ENCODE peak calls at places on chromosomes 13 and 19, in five cellular contexts. V is uterus, M is C1 segment of cervical spinal cord, S is globus pallidus, G is tibial artery. D is an unnamed sample.

GRCh38 chr13:107864543-107865460 is 350.5 kb downstream of the LIG4 start:
- DNase-seq in S (peak), M (no peak), V (no peak), G (no peak), D (no peak)

GRCh38 chr19:28618504-28618903 is 594.4 kb downstream of the UQCRFS1 start:
- DNase-seq in V (no peak), M (no peak), S (no peak), G (no peak), D (no peak)

GRCh38 chr19:50567052-50567841 is 988 bp downstream of the LRRC4B start:
- DNase-seq in M (peak), S (peak), G (no peak), V (no peak), D (no peak)

GRCh38 chr19:44607049-44607448 is 6.3 kb upstream of the IGSF23 start:
- DNase-seq in M (no peak), G (no peak), V (no peak), S (no peak), D (no peak)

GRCh38 chr13:73103238-73103637 is 44.4 kb downstream of the KLF5 start:
- DNase-seq in S (no peak), G (no peak), M (no peak), V (no peak), D (no peak)

GRCh38 chr13:50481936-50482335 is 361.6 kb downstream of the DLEU7 start:
- DNase-seq in M (no peak), G (no peak), V (no peak), S (no peak), D (no peak)

GRCh38 chr19:7115721-7116120 is 46.2 kb downstream of the ZNF557 start:
- DNase-seq in M (peak), S (peak), G (no peak), V (no peak), D (peak)

GRCh38 chr19:16337809-16338469 is 13.3 kb downstream of the KLF2 start:
- DNase-seq in S (no peak), G (no peak), M (no peak), V (no peak), D (no peak)

GRCh38 chr13:80547885-80548284 is 207.0 kb upstream of the SPRY2 start:
- DNase-seq in S (no peak), G (no peak), V (no peak), M (no peak), D (no peak)

GRCh38 chr19:53538378-53539109 is 599 bp downstream of the ZNF331 start:
- DNase-seq in G (no peak), V (no peak), S (no peak), M (no peak), D (no peak)

GRCh38 chr13:102983496-102983895 is 82.7 kb downstream of the SLC10A2 start:
- DNase-seq in V (no peak), M (no peak), S (no peak), G (no peak), D (no peak)

GRCh38 chr13:99312493-99312883 is 5.3 kb upstream of the GPR183 start:
- DNase-seq in V (peak), S (peak), M (peak), G (peak), D (peak)

GRCh38 chr19:33171916-33172359 is 22.2 kb upstream of the LRP3 start:
- DNase-seq in M (no peak), G (no peak), S (no peak), V (no peak), D (no peak)

GRCh38 chr19:46202872-46203860 is 26.4 kb upstream of the IGFL1 start:
- DNase-seq in S (peak), M (no peak), G (no peak), V (no peak), D (no peak)

GRCh38 chr13:100388923-100389322 is 199.7 kb downstream of the GGACT start:
- DNase-seq in S (no peak), M (no peak), G (no peak), V (no peak), D (no peak)

GRCh38 chr13:80070024-80070703 is 270.8 kb downstream of the SPRY2 start:
- DNase-seq in V (no peak), G (no peak), S (no peak), M (no peak), D (no peak)

GRCh38 chr13:99265823-99266426 is 7.7 kb upstream of the GPR18 start:
- DNase-seq in M (no peak), S (peak), G (no peak), V (no peak), D (no peak)

GRCh38 chr19:3604227-3604986 is 2.3 kb downstream of the TBXA2R start:
- DNase-seq in S (no peak), M (no peak), G (peak), V (no peak), D (no peak)

GRCh38 chr13:112820318-112820717 is 130.5 kb downstream of the ATP11A start:
- DNase-seq in M (no peak), V (no peak), S (no peak), G (peak), D (no peak)

GRCh38 chr19:11693505-11694499 is 44.9 kb downstream of the ZNF823 start:
- DNase-seq in M (no peak), V (no peak), G (no peak), S (no peak), D (no peak)

GRCh38 chr19:39498262-39499081 is at the start of gene DLL3:
- DNase-seq in M (no peak), V (no peak), S (no peak), G (no peak), D (no peak)

GRCh38 chr13:77815330-77815729 is 103.3 kb downstream of the EDNRB start:
- DNase-seq in G (no peak), S (no peak), V (no peak), M (no peak), D (no peak)

GRCh38 chr19:35002037-35002535 is 2.0 kb downstream of the GRAMD1A start:
- DNase-seq in V (no peak), M (no peak), G (no peak), S (no peak), D (no peak)

GRCh38 chr19:35421362-35421761 is 26.7 kb upstream of the FFAR2 start:
- DNase-seq in M (no peak), V (no peak), S (no peak), G (no peak), D (no peak)

GRCh38 chr13:74990992-74991391 is 491.0 kb downstream of the TBC1D4 start:
- DNase-seq in V (no peak), M (no peak), G (no peak), S (no peak), D (no peak)

GRCh38 chr19:53892981-53893325 is 11.0 kb downstream of the PRKCG start:
- DNase-seq in V (no peak), S (no peak), M (no peak), G (no peak), D (no peak)